ENCODE peak calls at places on chromosomes 11 and 22, in nine cellular contexts. One of them, this sample, is unnamed. For H3K27me3, the result is how much of the 10 kb centered on the place peaks cover.

GRCh38 chr11:85123752-85124231 is 503.4 kb downstream of the DLG2 start:
- DNase-seq in left ventricle myocardium inferior: no peak
- DNase-seq in WERI-Rb-1: no peak
- DNase-seq in GM23248: no peak
- DNase-seq in naive thymus-derived CD4-positive, alpha-beta T cell: no peak
- DNase-seq in transverse colon: no peak
- DNase-seq in heart right ventricle: no peak
- DNase-seq in tibial nerve: no peak
- DNase-seq in K562: no peak
- DNase-seq in this sample: peak

GRCh38 chr11:66008468-66009101 is 3.2 kb upstream of the CST6 start:
- DNase-seq in transverse colon: no peak
- DNase-seq in naive thymus-derived CD4-positive, alpha-beta T cell: no peak
- DNase-seq in heart right ventricle: no peak
- DNase-seq in WERI-Rb-1: peak
- DNase-seq in tibial nerve: no peak
- DNase-seq in K562: no peak
- DNase-seq in GM23248: no peak
- DNase-seq in left ventricle myocardium inferior: no peak
- DNase-seq in this sample: no peak

GRCh38 chr11:115462004-115462541 is 42.1 kb downstream of the CADM1 start:
- DNase-seq in left ventricle myocardium inferior: peak
- DNase-seq in WERI-Rb-1: no peak
- DNase-seq in GM23248: no peak
- DNase-seq in K562: no peak
- DNase-seq in heart right ventricle: peak
- DNase-seq in tibial nerve: no peak
- DNase-seq in naive thymus-derived CD4-positive, alpha-beta T cell: no peak
- DNase-seq in transverse colon: no peak
- DNase-seq in this sample: no peak

GRCh38 chr11:99069831-99070444 is 49.2 kb downstream of the CNTN5 start:
- DNase-seq in K562: no peak
- DNase-seq in WERI-Rb-1: no peak
- DNase-seq in transverse colon: peak
- DNase-seq in GM23248: no peak
- DNase-seq in heart right ventricle: no peak
- DNase-seq in naive thymus-derived CD4-positive, alpha-beta T cell: no peak
- DNase-seq in left ventricle myocardium inferior: no peak
- DNase-seq in tibial nerve: no peak
- DNase-seq in this sample: no peak

GRCh38 chr22:49052023-49052538 is 775.6 kb downstream of the BRD1 start:
- DNase-seq in K562: peak
- DNase-seq in naive thymus-derived CD4-positive, alpha-beta T cell: peak
- DNase-seq in heart right ventricle: peak
- DNase-seq in transverse colon: no peak
- DNase-seq in WERI-Rb-1: no peak
- DNase-seq in left ventricle myocardium inferior: no peak
- DNase-seq in tibial nerve: no peak
- DNase-seq in GM23248: no peak
- DNase-seq in this sample: no peak

GRCh38 chr22:46340676-46341075 is 5.2 kb downstream of the TRMU start:
- DNase-seq in tibial nerve: no peak
- DNase-seq in transverse colon: no peak
- DNase-seq in GM23248: no peak
- DNase-seq in WERI-Rb-1: no peak
- DNase-seq in naive thymus-derived CD4-positive, alpha-beta T cell: no peak
- DNase-seq in K562: no peak
- DNase-seq in heart right ventricle: no peak
- DNase-seq in left ventricle myocardium inferior: no peak
- DNase-seq in this sample: no peak

GRCh38 chr22:28736296-28737155 is 5.1 kb downstream of the CHEK2 start:
- DNase-seq in K562: no peak
- DNase-seq in transverse colon: no peak
- DNase-seq in WERI-Rb-1: no peak
- DNase-seq in heart right ventricle: no peak
- DNase-seq in left ventricle myocardium inferior: no peak
- DNase-seq in tibial nerve: no peak
- DNase-seq in naive thymus-derived CD4-positive, alpha-beta T cell: no peak
- DNase-seq in GM23248: no peak
- DNase-seq in this sample: no peak

GRCh38 chr11:11583801-11584445 is 37.9 kb downstream of the GALNT18 start:
- DNase-seq in left ventricle myocardium inferior: no peak
- DNase-seq in transverse colon: no peak
- DNase-seq in heart right ventricle: no peak
- DNase-seq in GM23248: no peak
- DNase-seq in tibial nerve: no peak
- DNase-seq in WERI-Rb-1: no peak
- DNase-seq in naive thymus-derived CD4-positive, alpha-beta T cell: no peak
- DNase-seq in K562: no peak
- DNase-seq in this sample: no peak

GRCh38 chr11:66842501-66842895 is 743 bp upstream of the RCE1 start:
- DNase-seq in naive thymus-derived CD4-positive, alpha-beta T cell: no peak
- DNase-seq in K562: no peak
- DNase-seq in left ventricle myocardium inferior: no peak
- DNase-seq in GM23248: no peak
- DNase-seq in WERI-Rb-1: no peak
- DNase-seq in tibial nerve: no peak
- DNase-seq in transverse colon: no peak
- DNase-seq in heart right ventricle: no peak
- DNase-seq in this sample: no peak

GRCh38 chr11:119196833-119197483 is 9.2 kb upstream of the CBL start:
- DNase-seq in heart right ventricle: no peak
- DNase-seq in GM23248: peak
- DNase-seq in tibial nerve: no peak
- DNase-seq in WERI-Rb-1: peak
- DNase-seq in K562: peak
- DNase-seq in left ventricle myocardium inferior: no peak
- DNase-seq in transverse colon: peak
- DNase-seq in naive thymus-derived CD4-positive, alpha-beta T cell: peak
- DNase-seq in this sample: peak

GRCh38 chr11:111792314-111792713 is 26.1 kb upstream of the PPP2R1B start:
- DNase-seq in K562: no peak
- DNase-seq in tibial nerve: no peak
- DNase-seq in WERI-Rb-1: no peak
- DNase-seq in transverse colon: no peak
- DNase-seq in naive thymus-derived CD4-positive, alpha-beta T cell: no peak
- DNase-seq in GM23248: no peak
- DNase-seq in heart right ventricle: no peak
- DNase-seq in left ventricle myocardium inferior: no peak
- DNase-seq in this sample: no peak

GRCh38 chr22:17334054-17334453 is 35.2 kb upstream of the CECR2 start:
- DNase-seq in heart right ventricle: no peak
- DNase-seq in left ventricle myocardium inferior: no peak
- DNase-seq in transverse colon: no peak
- DNase-seq in naive thymus-derived CD4-positive, alpha-beta T cell: no peak
- DNase-seq in tibial nerve: no peak
- DNase-seq in GM23248: no peak
- DNase-seq in K562: peak
- DNase-seq in WERI-Rb-1: no peak
- DNase-seq in this sample: no peak

GRCh38 chr11:66322732-66323427 is 6.0 kb upstream of the CD248 start:
- DNase-seq in tibial nerve: peak
- DNase-seq in left ventricle myocardium inferior: peak
- DNase-seq in GM23248: peak
- DNase-seq in transverse colon: no peak
- DNase-seq in WERI-Rb-1: no peak
- DNase-seq in heart right ventricle: peak
- DNase-seq in naive thymus-derived CD4-positive, alpha-beta T cell: no peak
- DNase-seq in K562: no peak
- DNase-seq in this sample: peak

GRCh38 chr11:8699903-8700302 is 17.3 kb downstream of the RPL27A start:
- DNase-seq in left ventricle myocardium inferior: no peak
- DNase-seq in heart right ventricle: peak
- DNase-seq in WERI-Rb-1: no peak
- DNase-seq in tibial nerve: peak
- DNase-seq in naive thymus-derived CD4-positive, alpha-beta T cell: no peak
- DNase-seq in transverse colon: peak
- DNase-seq in K562: no peak
- DNase-seq in GM23248: peak
- DNase-seq in this sample: no peak

GRCh38 chr22:48743601-48744282 is 1083.9 kb downstream of the BRD1 start:
- DNase-seq in GM23248: no peak
- DNase-seq in left ventricle myocardium inferior: no peak
- DNase-seq in heart right ventricle: no peak
- DNase-seq in WERI-Rb-1: no peak
- DNase-seq in tibial nerve: no peak
- DNase-seq in K562: no peak
- DNase-seq in naive thymus-derived CD4-positive, alpha-beta T cell: no peak
- DNase-seq in transverse colon: no peak
- DNase-seq in this sample: no peak

GRCh38 chr22:45302047-45302446 is 7.7 kb upstream of the FAM118A start:
- DNase-seq in GM23248: peak
- DNase-seq in transverse colon: no peak
- DNase-seq in heart right ventricle: no peak
- DNase-seq in naive thymus-derived CD4-positive, alpha-beta T cell: no peak
- DNase-seq in K562: no peak
- DNase-seq in tibial nerve: no peak
- DNase-seq in WERI-Rb-1: no peak
- DNase-seq in left ventricle myocardium inferior: no peak
- DNase-seq in this sample: no peak

GRCh38 chr11:829116-829945 is 1.6 kb downstream of the CRACR2B start:
- DNase-seq in heart right ventricle: peak
- DNase-seq in left ventricle myocardium inferior: peak
- DNase-seq in WERI-Rb-1: no peak
- DNase-seq in GM23248: no peak
- DNase-seq in naive thymus-derived CD4-positive, alpha-beta T cell: no peak
- DNase-seq in transverse colon: peak
- DNase-seq in K562: no peak
- DNase-seq in tibial nerve: no peak
- DNase-seq in this sample: no peak
- H3K27me3 ChIP-seq in heart right ventricle: under half
- H3K27me3 ChIP-seq in left ventricle myocardium inferior: under half
- H3K27me3 ChIP-seq in WERI-Rb-1: under half
- H3K27me3 ChIP-seq in GM23248: under half
- H3K27me3 ChIP-seq in naive thymus-derived CD4-positive, alpha-beta T cell: under half
- H3K27me3 ChIP-seq in transverse colon: half or more
- H3K27me3 ChIP-seq in K562: under half
- H3K27me3 ChIP-seq in tibial nerve: half or more
- H3K27me3 ChIP-seq in this sample: under half

GRCh38 chr11:117669616-117670015 is 127.4 kb downstream of the DSCAML1 start:
- DNase-seq in transverse colon: no peak
- DNase-seq in heart right ventricle: no peak
- DNase-seq in K562: no peak
- DNase-seq in GM23248: no peak
- DNase-seq in naive thymus-derived CD4-positive, alpha-beta T cell: no peak
- DNase-seq in left ventricle myocardium inferior: no peak
- DNase-seq in tibial nerve: no peak
- DNase-seq in WERI-Rb-1: no peak
- DNase-seq in this sample: no peak
- H3K27me3 ChIP-seq in transverse colon: under half
- H3K27me3 ChIP-seq in heart right ventricle: under half
- H3K27me3 ChIP-seq in K562: half or more
- H3K27me3 ChIP-seq in GM23248: under half
- H3K27me3 ChIP-seq in naive thymus-derived CD4-positive, alpha-beta T cell: under half
- H3K27me3 ChIP-seq in left ventricle myocardium inferior: under half
- H3K27me3 ChIP-seq in tibial nerve: under half
- H3K27me3 ChIP-seq in WERI-Rb-1: under half
- H3K27me3 ChIP-seq in this sample: under half

DNA sequence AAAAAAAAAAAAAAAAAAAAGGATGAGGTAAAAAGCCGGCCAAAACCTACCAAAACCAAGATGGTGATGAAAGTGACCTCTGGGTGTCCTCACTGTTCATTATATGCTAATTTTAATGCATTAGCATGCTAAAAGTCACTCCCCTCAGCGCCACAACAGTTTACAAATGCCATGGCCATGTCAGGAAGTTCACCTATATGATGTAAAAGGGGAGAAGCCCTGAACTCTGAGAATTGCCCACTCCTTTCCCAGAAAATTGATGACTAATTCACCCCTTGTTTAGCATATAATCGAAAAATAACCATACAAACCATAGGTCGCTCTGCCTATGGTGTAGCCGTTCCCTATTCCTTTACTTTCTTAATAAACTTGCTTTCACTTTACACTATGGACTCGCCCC is 11.1 kb downstream of the C11orf96 start:
- DNase-seq in heart right ventricle: no peak
- DNase-seq in WERI-Rb-1: no peak
- DNase-seq in left ventricle myocardium inferior: no peak
- DNase-seq in transverse colon: no peak
- DNase-seq in K562: no peak
- DNase-seq in naive thymus-derived CD4-positive, alpha-beta T cell: no peak
- DNase-seq in tibial nerve: no peak
- DNase-seq in GM23248: no peak
- DNase-seq in this sample: no peak
- H3K27me3 ChIP-seq in heart right ventricle: under half
- H3K27me3 ChIP-seq in WERI-Rb-1: under half
- H3K27me3 ChIP-seq in left ventricle myocardium inferior: under half
- H3K27me3 ChIP-seq in transverse colon: under half
- H3K27me3 ChIP-seq in K562: under half
- H3K27me3 ChIP-seq in naive thymus-derived CD4-positive, alpha-beta T cell: under half
- H3K27me3 ChIP-seq in tibial nerve: under half
- H3K27me3 ChIP-seq in GM23248: under half
- H3K27me3 ChIP-seq in this sample: under half

GRCh38 chr22:43849731-43850130 is 12.6 kb downstream of the SULT4A1 start:
- DNase-seq in left ventricle myocardium inferior: no peak
- DNase-seq in K562: no peak
- DNase-seq in WERI-Rb-1: no peak
- DNase-seq in transverse colon: no peak
- DNase-seq in naive thymus-derived CD4-positive, alpha-beta T cell: no peak
- DNase-seq in tibial nerve: peak
- DNase-seq in heart right ventricle: no peak
- DNase-seq in GM23248: no peak
- DNase-seq in this sample: no peak
- H3K27me3 ChIP-seq in left ventricle myocardium inferior: under half
- H3K27me3 ChIP-seq in K562: under half
- H3K27me3 ChIP-seq in WERI-Rb-1: under half
- H3K27me3 ChIP-seq in transverse colon: under half
- H3K27me3 ChIP-seq in naive thymus-derived CD4-positive, alpha-beta T cell: under half
- H3K27me3 ChIP-seq in tibial nerve: under half
- H3K27me3 ChIP-seq in heart right ventricle: under half
- H3K27me3 ChIP-seq in GM23248: under half
- H3K27me3 ChIP-seq in this sample: under half

DNA sequence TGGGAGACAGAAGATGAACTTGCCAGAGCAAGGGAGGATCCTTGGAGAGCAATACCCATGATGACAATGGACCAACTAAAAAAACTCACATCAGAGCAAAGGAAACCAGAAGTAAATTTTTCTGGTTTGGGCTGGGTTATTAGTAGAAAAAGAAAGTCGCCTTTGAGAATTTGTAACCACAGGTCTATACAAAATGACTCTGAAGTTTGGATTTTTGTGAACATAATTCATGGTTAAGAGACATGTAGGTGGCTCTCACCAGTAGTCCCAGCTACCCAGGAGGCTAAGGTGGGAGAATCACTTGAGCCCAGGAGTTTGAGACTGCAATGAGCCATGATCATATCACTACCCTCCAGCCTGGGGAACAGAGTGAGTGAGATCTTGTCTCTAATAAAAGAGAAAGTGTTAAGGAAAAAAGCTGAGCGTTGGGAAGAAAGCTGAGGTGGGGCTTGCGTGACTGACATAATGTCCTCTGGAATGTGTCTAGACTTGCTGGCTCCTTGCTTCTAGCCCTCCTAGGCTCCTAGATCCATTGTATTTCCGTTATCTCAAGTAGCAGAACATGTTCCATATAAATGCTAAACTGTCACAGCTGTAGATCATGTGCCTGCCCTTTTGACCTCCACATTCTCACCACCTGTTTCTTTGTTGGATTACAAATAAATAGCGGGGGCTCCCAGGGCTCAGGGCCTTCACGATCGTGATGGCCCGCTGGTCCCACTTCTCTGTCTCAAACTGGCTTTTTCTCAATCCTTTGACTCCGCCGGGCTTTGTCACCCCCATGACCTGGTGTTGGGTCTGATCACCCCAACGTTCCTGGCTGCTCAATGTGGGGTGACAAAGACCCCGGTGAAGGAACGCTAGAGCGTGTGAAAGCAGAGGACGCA is 56.2 kb upstream of the SC5D start:
- DNase-seq in WERI-Rb-1: no peak
- DNase-seq in heart right ventricle: no peak
- DNase-seq in tibial nerve: no peak
- DNase-seq in transverse colon: no peak
- DNase-seq in K562: no peak
- DNase-seq in left ventricle myocardium inferior: no peak
- DNase-seq in naive thymus-derived CD4-positive, alpha-beta T cell: no peak
- DNase-seq in GM23248: peak
- DNase-seq in this sample: no peak
- H3K27me3 ChIP-seq in WERI-Rb-1: under half
- H3K27me3 ChIP-seq in heart right ventricle: under half
- H3K27me3 ChIP-seq in tibial nerve: under half
- H3K27me3 ChIP-seq in transverse colon: under half
- H3K27me3 ChIP-seq in K562: under half
- H3K27me3 ChIP-seq in left ventricle myocardium inferior: under half
- H3K27me3 ChIP-seq in naive thymus-derived CD4-positive, alpha-beta T cell: under half
- H3K27me3 ChIP-seq in GM23248: under half
- H3K27me3 ChIP-seq in this sample: under half